ENCODE peak calls at places on chromosomes 12 and 14, in four cellular contexts. S, L, Q and K are unnamed samples.

GRCh38 chr12:105676694-105677093 is 346.2 kb downstream of the C12orf75 start:
- DNase-seq in S (no peak), L (no peak), Q (no peak), K (no peak)

GRCh38 chr14:29925106-29925722 is 2.4 kb downstream of the PRKD1 start:
- DNase-seq in S (no peak), L (no peak), Q (no peak), K (no peak)

GRCh38 chr12:130792926-130793849 is 45.9 kb downstream of the STX2 start:
- DNase-seq in S (no peak), L (no peak), Q (no peak), K (no peak)

GRCh38 chr12:61011767-61012423 is 1248.3 kb upstream of the USP15 start:
- DNase-seq in S (no peak), L (no peak), Q (no peak), K (no peak)

GRCh38 chr12:131290255-131290959 is 336.7 kb downstream of the ADGRD1 start:
- DNase-seq in S (no peak), L (no peak), Q (no peak), K (no peak)

GRCh38 chr12:34393821-34394150 is 371.5 kb downstream of the ALG10 start:
- DNase-seq in S (peak), L (no peak), Q (no peak), K (no peak)

GRCh38 chr14:59547310-59547709 is 29.3 kb downstream of the CCDC175 start:
- DNase-seq in S (no peak), L (no peak), Q (no peak), K (no peak)

GRCh38 chr12:42296503-42297109 is 29.3 kb downstream of the ZCRB1 start:
- DNase-seq in S (no peak), L (no peak), Q (no peak), K (no peak)

GRCh38 chr14:72686101-72686500 is 207.8 kb downstream of the DPF3 start:
- DNase-seq in S (no peak), L (no peak), Q (no peak), K (no peak)

GRCh38 chr12:49208661-49209060 is 19.8 kb upstream of the TUBA1A start:
- DNase-seq in S (no peak), L (no peak), Q (no peak), K (no peak)

GRCh38 chr14:103507751-103508150 is 14.9 kb downstream of the CKB start:
- DNase-seq in S (no peak), L (no peak), Q (no peak), K (no peak)

GRCh38 chr14:101927859-101928258 is 36.5 kb upstream of the DYNC1H1 start:
- DNase-seq in S (no peak), L (no peak), Q (peak), K (peak)

GRCh38 chr12:101018540-101018939 is 191.5 kb downstream of the SLC5A8 start:
- DNase-seq in S (no peak), L (no peak), Q (peak), K (no peak)

GRCh38 chr12:111031956-111032919 is 111.9 kb upstream of the MYL2 start:
- DNase-seq in S (no peak), L (no peak), Q (no peak), K (no peak)

GRCh38 chr14:44961151-44961729 is 507 bp downstream of the KLHL28 start:
- DNase-seq in S (peak), L (peak), Q (no peak), K (peak)

GRCh38 chr12:132161046-132161781 is 17.0 kb downstream of the NOC4L start:
- DNase-seq in S (peak), L (no peak), Q (no peak), K (no peak)

GRCh38 chr14:80336613-80337106 is 125.4 kb upstream of the DIO2 start:
- DNase-seq in S (no peak), L (no peak), Q (no peak), K (no peak)

GRCh38 chr14:93788557-93789365 is 476 bp upstream of the PRIMA1 start:
- DNase-seq in S (no peak), L (no peak), Q (no peak), K (no peak)

GRCh38 chr14:45891417-45892080 is 638.5 kb upstream of the MIS18BP1 start:
- DNase-seq in S (no peak), L (no peak), Q (no peak), K (peak)

GRCh38 chr12:71892059-71892458 is 46.6 kb upstream of the TPH2 start:
- DNase-seq in S (no peak), L (no peak), Q (no peak), K (no peak)